ENCODE peak calls at places on chromosomes 12 and 14, in nine cellular contexts. D is stimulated activated CD4-positive, alpha-beta T cell treated with anti-CD3 and anti-CD28 coated beads, Interleukin-15, amount 100 ng/mL, for 24 hours; I is stimulated activated CD8-positive, alpha-beta memory T cell treated with anti-CD3 and anti-CD28 coated beads, Interleukin-15, amount 100 ng/mL, for 1 hour; J is ELF-1; X is H7; C is ovary; L is HTR-8/SVneo; K is nephron progenitor cell; T is activated CD8-positive, alpha-beta memory T cell treated with anti-CD3 and anti-CD28 coated beads, Interleukin-2, amount 50 U/mL, for 4 hours. Q is an unnamed sample.

GRCh38 chr12:80044694-80045046 is 54.7 kb upstream of the OTOGL start:
- DNase-seq in X (no peak), T (no peak), K (no peak), C (no peak), L (peak), J (no peak), I (no peak), D (no peak), Q (peak)

GRCh38 chr12:110338754-110339153 is 57.7 kb downstream of the ATP2A2 start:
- DNase-seq in L (no peak), D (no peak), I (no peak), J (no peak), K (no peak), X (no peak), T (no peak), C (no peak), Q (no peak)

GRCh38 chr12:109737631-109738030 is 24.0 kb downstream of the FAM222A start:
- DNase-seq in C (no peak), K (peak), X (no peak), T (peak), D (no peak), L (no peak), I (no peak), J (no peak), Q (no peak)

GRCh38 chr12:3033538-3033865 is 43.7 kb upstream of the TSPAN9 start:
- DNase-seq in J (no peak), D (no peak), I (no peak), L (no peak), C (no peak), X (no peak), K (no peak), T (no peak), Q (no peak)

GRCh38 chr14:59829941-59830734 is 40.4 kb downstream of the RTN1 start:
- DNase-seq in J (no peak), T (no peak), K (no peak), X (no peak), C (no peak), I (no peak), D (no peak), L (no peak), Q (peak)

GRCh38 chr12:26791328-26791791 is 41.6 kb downstream of the ITPR2 start:
- DNase-seq in I (no peak), X (no peak), D (no peak), T (no peak), L (no peak), J (no peak), C (no peak), K (no peak), Q (no peak)

GRCh38 chr12:39533951-39534350 is 85.7 kb downstream of the ABCD2 start:
- DNase-seq in L (no peak), T (no peak), C (no peak), K (no peak), D (no peak), I (no peak), J (no peak), X (no peak), Q (no peak)

GRCh38 chr14:91493169-91493568 is 16.9 kb downstream of the PPP4R3A start:
- DNase-seq in C (no peak), X (no peak), I (no peak), D (no peak), T (no peak), J (no peak), L (no peak), K (no peak), Q (no peak)

GRCh38 chr14:71460091-71460490 is 472.1 kb upstream of the RGS6 start:
- DNase-seq in X (no peak), T (no peak), L (no peak), K (no peak), I (no peak), J (no peak), D (no peak), C (no peak), Q (no peak)

GRCh38 chr14:93023039-93023438 is 92.7 kb downstream of the ITPK1 start:
- DNase-seq in X (no peak), L (no peak), T (no peak), C (no peak), K (no peak), D (peak), J (peak), I (no peak), Q (no peak)

GRCh38 chr12:122133192-122133950 is 40.6 kb downstream of the IL31 start:
- DNase-seq in C (no peak), L (no peak), T (no peak), X (peak), K (no peak), I (no peak), J (no peak), D (no peak), Q (no peak)

GRCh38 chr12:95721320-95721719 is 69.2 kb downstream of the NTN4 start:
- DNase-seq in T (no peak), D (no peak), C (no peak), L (no peak), X (no peak), K (no peak), J (no peak), I (no peak), Q (no peak)

GRCh38 chr12:13941258-13942249 is 39.8 kb downstream of the GRIN2B start:
- DNase-seq in J (peak), D (peak), X (peak), I (no peak), L (peak), C (no peak), T (no peak), K (peak), Q (peak)

GRCh38 chr12:49949866-49950265 is 671 bp upstream of the AQP2 start:
- DNase-seq in L (no peak), I (no peak), T (no peak), K (no peak), X (no peak), D (no peak), C (no peak), J (no peak), Q (no peak)

GRCh38 chr12:75932241-75932640 is 99.3 kb downstream of the PHLDA1 start:
- DNase-seq in C (no peak), T (no peak), J (no peak), K (no peak), I (no peak), X (no peak), D (no peak), L (no peak), Q (no peak)

GRCh38 chr12:31773867-31774266 is 45.0 kb upstream of the AMN1 start:
- DNase-seq in C (no peak), T (no peak), J (peak), X (no peak), K (peak), L (peak), D (no peak), I (no peak), Q (no peak)